ENCODE peak calls at places on chromosomes 6 and 20, in nine cellular contexts. A, C, H, T, Y, I, S, X and Q are unnamed samples.

GRCh38 chr20:25294459-25295385 is 46.8 kb downstream of the PYGB start:
- DNase-seq in A (peak), C (peak), H (peak), T (peak), Y (peak), I (peak), S (peak), X (peak), Q (peak)

GRCh38 chr20:2005831-2006426 is 12.1 kb upstream of the PDYN start:
- DNase-seq in A (peak), C (peak), H (no peak), T (peak), Y (peak), I (peak), S (peak), X (peak), Q (peak)

GRCh38 chr20:1803216-1804128 is 91.7 kb upstream of the SIRPA start:
- DNase-seq in A (no peak), C (no peak), H (no peak), T (no peak), Y (peak), I (no peak), S (peak), X (peak), Q (peak)

GRCh38 chr6:93823489-93823888 is 404.1 kb upstream of the EPHA7 start:
- DNase-seq in A (no peak), C (no peak), H (no peak), T (no peak), Y (no peak), I (no peak), S (no peak), X (no peak), Q (no peak)

GRCh38 chr6:21137708-21138358 is 455.7 kb upstream of the SOX4 start:
- DNase-seq in A (no peak), C (no peak), H (no peak), T (no peak), Y (no peak), I (no peak), S (no peak), X (no peak), Q (no peak)

GRCh38 chr6:131275273-131275672 is 140.0 kb downstream of the AKAP7 start:
- DNase-seq in A (no peak), C (no peak), H (no peak), T (no peak), Y (no peak), I (no peak), S (no peak), X (no peak), Q (no peak)

GRCh38 chr6:20533746-20534294 is 437 bp upstream of the CDKAL1 start:
- DNase-seq in A (no peak), C (no peak), H (no peak), T (no peak), Y (no peak), I (no peak), S (no peak), X (no peak), Q (no peak)

GRCh38 chr20:60249436-60249835 is 291.2 kb downstream of the CDH26 start:
- DNase-seq in A (no peak), C (no peak), H (no peak), T (no peak), Y (no peak), I (no peak), S (peak), X (peak), Q (no peak)

GRCh38 chr6:125791151-125791819 is 525 bp downstream of the NCOA7 start:
- DNase-seq in A (peak), C (no peak), H (peak), T (peak), Y (no peak), I (peak), S (peak), X (peak), Q (peak)

GRCh38 chr6:119633461-119633860 is 283.9 kb upstream of the MAN1A1 start:
- DNase-seq in A (no peak), C (no peak), H (no peak), T (no peak), Y (no peak), I (no peak), S (no peak), X (no peak), Q (no peak)

GRCh38 chr6:117498159-117498558 is 15.7 kb downstream of the DCBLD1 start:
- DNase-seq in A (no peak), C (no peak), H (no peak), T (no peak), Y (no peak), I (no peak), S (peak), X (peak), Q (no peak)

GRCh38 chr6:138485005-138485545 is 14.2 kb downstream of the NHSL1 start:
- DNase-seq in A (no peak), C (no peak), H (peak), T (no peak), Y (no peak), I (no peak), S (no peak), X (peak), Q (peak)

GRCh38 chr6:3739311-3739897 is 12.1 kb downstream of the PXDC1 start:
- DNase-seq in A (no peak), C (no peak), H (no peak), T (no peak), Y (no peak), I (no peak), S (no peak), X (no peak), Q (no peak)

GRCh38 chr6:89281779-89282246 is 33.3 kb downstream of the GABRR2 start:
- DNase-seq in A (no peak), C (peak), H (no peak), T (peak), Y (peak), I (no peak), S (peak), X (peak), Q (peak)

GRCh38 chr6:30820196-30820595 is 64.1 kb upstream of the DDR1 start:
- DNase-seq in A (no peak), C (no peak), H (no peak), T (no peak), Y (no peak), I (no peak), S (peak), X (peak), Q (no peak)

GRCh38 chr6:33585403-33586107 is 5.5 kb upstream of the BAK1 start:
- DNase-seq in A (peak), C (peak), H (peak), T (peak), Y (peak), I (peak), S (peak), X (peak), Q (peak)

GRCh38 chr6:52990342-52990741 is 4.7 kb downstream of the GSTA4 start:
- DNase-seq in A (no peak), C (peak), H (no peak), T (no peak), Y (no peak), I (no peak), S (peak), X (no peak), Q (no peak)

GRCh38 chr6:37056439-37057127 is 51.1 kb downstream of the FGD2 start:
- DNase-seq in A (no peak), C (no peak), H (no peak), T (no peak), Y (peak), I (no peak), S (peak), X (no peak), Q (no peak)

GRCh38 chr6:137475103-137475502 is 19.1 kb downstream of the OLIG3 start:
- DNase-seq in A (no peak), C (no peak), H (no peak), T (no peak), Y (no peak), I (no peak), S (no peak), X (no peak), Q (no peak)

GRCh38 chr6:164183556-164184123 is 769.1 kb downstream of the QKI start:
- DNase-seq in A (no peak), C (no peak), H (no peak), T (no peak), Y (no peak), I (no peak), S (no peak), X (no peak), Q (no peak)

GRCh38 chr6:138161434-138162103 is at the start of gene ARFGEF3:
- DNase-seq in A (peak), C (peak), H (peak), T (peak), Y (peak), I (peak), S (no peak), X (peak), Q (peak)

GRCh38 chr20:47038581-47039560 is 144.2 kb downstream of the EYA2 start:
- DNase-seq in A (no peak), C (no peak), H (no peak), T (no peak), Y (no peak), I (no peak), S (no peak), X (no peak), Q (peak)